ENCODE peak calls at places on chromosomes 4 and X, in nine cellular contexts. T, L, Y, J, N, B, I, G and X are unnamed samples.

GRCh38 chrX:103849558-103849957 is 17.5 kb upstream of the RAB9B start:
- DNase-seq in T (no peak), L (no peak), Y (no peak), J (no peak), N (no peak), B (no peak), I (no peak), G (no peak), X (no peak)

GRCh38 chr4:1170156-1170804 is 2.1 kb downstream of the SPON2 start:
- DNase-seq in T (no peak), L (no peak), Y (no peak), J (no peak), N (no peak), B (no peak), I (no peak), G (no peak), X (no peak)

GRCh38 chr4:82934441-82934840 is 33.9 kb downstream of the THAP9 start:
- DNase-seq in T (no peak), L (no peak), Y (no peak), J (no peak), N (no peak), B (no peak), I (no peak), G (no peak), X (no peak)

GRCh38 chr4:185826381-185826780 is 14.4 kb upstream of the SORBS2 start:
- DNase-seq in T (no peak), L (no peak), Y (no peak), J (no peak), N (no peak), B (no peak), I (no peak), G (no peak), X (no peak)

GRCh38 chrX:121598356-121598755 is 550.9 kb downstream of the GLUD2 start:
- DNase-seq in T (no peak), L (no peak), Y (no peak), J (no peak), N (no peak), B (no peak), I (no peak), G (no peak), X (no peak)

GRCh38 chrX:18676470-18676869 is 4.6 kb upstream of the RS1 start:
- DNase-seq in T (peak), L (no peak), Y (no peak), J (no peak), N (no peak), B (no peak), I (peak), G (peak), X (no peak)

GRCh38 chr4:111136438-111136837 is 513.6 kb upstream of the PITX2 start:
- DNase-seq in T (no peak), L (no peak), Y (no peak), J (no peak), N (no peak), B (peak), I (no peak), G (no peak), X (no peak)

GRCh38 chr4:1291996-1292702 is 2.5 kb downstream of the MAEA start:
- DNase-seq in T (no peak), L (no peak), Y (no peak), J (no peak), N (no peak), B (no peak), I (no peak), G (no peak), X (no peak)

GRCh38 chrX:71111141-71111843 is at the start of gene IL2RG:
- DNase-seq in T (no peak), L (no peak), Y (peak), J (no peak), N (peak), B (no peak), I (no peak), G (no peak), X (no peak)

GRCh38 chrX:18133605-18134004 is 87.1 kb downstream of the BEND2 start:
- DNase-seq in T (no peak), L (no peak), Y (no peak), J (no peak), N (no peak), B (no peak), I (no peak), G (no peak), X (no peak)

GRCh38 chr4:26320453-26321325 is at the start of gene RBPJ:
- DNase-seq in T (peak), L (peak), Y (peak), J (peak), N (peak), B (peak), I (peak), G (peak), X (peak)

GRCh38 chrX:129777218-129777768 is 2.5 kb upstream of the SASH3 start:
- DNase-seq in T (no peak), L (peak), Y (peak), J (no peak), N (peak), B (peak), I (no peak), G (no peak), X (peak)